ENCODE peak calls at places on chromosome 11, in nine cellular contexts. G, N, B, P, W, E, L, T and I are unnamed samples.

GRCh38 chr11:68040957-68041591 is 2.2 kb downstream of the TCIRG1 start:
- DNase-seq in G (no peak), N (no peak), B (no peak), P (no peak), W (peak; percentile 78), E (no peak), L (peak; percentile 46), T (no peak), I (peak; percentile 84)

GRCh38 chr11:34148504-34149165 is 43.2 kb downstream of the NAT10 start:
- DNase-seq in G (no peak), N (no peak), B (no peak), P (no peak), W (no peak), E (no peak), L (no peak), T (no peak), I (no peak)

GRCh38 chr11:108975641-108976071 is 310.8 kb downstream of the DDX10 start:
- DNase-seq in G (no peak), N (no peak), B (no peak), P (peak; percentile 84), W (no peak), E (no peak), L (no peak), T (peak; percentile 59), I (peak; percentile 82)

GRCh38 chr11:87460842-87461637 is 423.3 kb downstream of the TMEM135 start:
- DNase-seq in G (no peak), N (no peak), B (no peak), P (no peak), W (no peak), E (no peak), L (no peak), T (no peak), I (no peak)

GRCh38 chr11:72758690-72759389 is 6.6 kb upstream of the ARAP1 start:
- DNase-seq in G (no peak), N (peak; percentile 27), B (no peak), P (peak; percentile 17), W (no peak), E (no peak), L (no peak), T (no peak), I (no peak)

GRCh38 chr11:32962016-32962415 is 53.7 kb upstream of the DEPDC7 start:
- DNase-seq in G (no peak), N (no peak), B (no peak), P (no peak), W (no peak), E (no peak), L (no peak), T (no peak), I (no peak)

GRCh38 chr11:124917115-124917637 is 1.9 kb upstream of the HEPN1 start:
- DNase-seq in G (no peak), N (no peak), B (no peak), P (no peak), W (no peak), E (no peak), L (no peak), T (no peak), I (peak; percentile 60)

GRCh38 chr11:118924591-118925585 is 838 bp downstream of the BCL9L start:
- DNase-seq in G (peak; percentile 65), N (peak; percentile 66), B (no peak), P (no peak), W (no peak), E (peak; percentile 50), L (peak; percentile 83), T (no peak), I (no peak)

GRCh38 chr11:68454767-68455166 is 5.8 kb upstream of the PPP6R3 start:
- DNase-seq in G (no peak), N (no peak), B (no peak), P (no peak), W (no peak), E (no peak), L (no peak), T (no peak), I (no peak)

GRCh38 chr11:304915-305833 is 2.4 kb upstream of the IFITM2 start:
- DNase-seq in G (peak; percentile 85), N (peak; percentile 58), B (no peak), P (no peak), W (no peak), E (peak; percentile 59), L (no peak), T (no peak), I (peak; percentile 39)